ENCODE peak calls at places on chromosomes 4 and X, in four cellular contexts. G, M, S and K are unnamed samples.

GRCh38 chr4:87677731-87678130 is 27.7 kb downstream of the DMP1 start:
- DNase-seq in G (no peak), M (peak), S (no peak), K (no peak)

GRCh38 chrX:115344885-115345653 is 55.6 kb downstream of the LUZP4 start:
- DNase-seq in G (no peak), M (no peak), S (peak), K (peak)

GRCh38 chr4:183140911-183141320 is 41.9 kb downstream of the WWC2 start:
- DNase-seq in G (no peak), M (no peak), S (peak), K (no peak)

GRCh38 chr4:165115301-165115700 is 2.6 kb upstream of the TMEM192 start:
- DNase-seq in G (no peak), M (no peak), S (no peak), K (no peak)

GRCh38 chr4:78220283-78220682 is 163.2 kb downstream of the FRAS1 start:
- DNase-seq in G (no peak), M (no peak), S (no peak), K (no peak)

GRCh38 chr4:82782626-82783025 is 16.0 kb downstream of the SCD5 start:
- DNase-seq in G (no peak), M (no peak), S (no peak), K (no peak)

GRCh38 chrX:17464196-17464595 is 89.2 kb downstream of the NHS start:
- DNase-seq in G (no peak), M (no peak), S (peak), K (no peak)

GRCh38 chr4:140296871-140297570 is 76.4 kb upstream of the SCOC start:
- DNase-seq in G (peak), M (no peak), S (no peak), K (no peak)

GRCh38 chr4:8904041-8904501 is 32.4 kb upstream of the HMX1 start:
- DNase-seq in G (no peak), M (no peak), S (no peak), K (no peak)

GRCh38 chr4:95546866-95547707 is 1.7 kb downstream of the UNC5C start:
- DNase-seq in G (no peak), M (no peak), S (no peak), K (no peak)

GRCh38 chrX:116285506-116285905 is 115.0 kb downstream of the AGTR2 start:
- DNase-seq in G (no peak), M (no peak), S (no peak), K (no peak)

DNA sequence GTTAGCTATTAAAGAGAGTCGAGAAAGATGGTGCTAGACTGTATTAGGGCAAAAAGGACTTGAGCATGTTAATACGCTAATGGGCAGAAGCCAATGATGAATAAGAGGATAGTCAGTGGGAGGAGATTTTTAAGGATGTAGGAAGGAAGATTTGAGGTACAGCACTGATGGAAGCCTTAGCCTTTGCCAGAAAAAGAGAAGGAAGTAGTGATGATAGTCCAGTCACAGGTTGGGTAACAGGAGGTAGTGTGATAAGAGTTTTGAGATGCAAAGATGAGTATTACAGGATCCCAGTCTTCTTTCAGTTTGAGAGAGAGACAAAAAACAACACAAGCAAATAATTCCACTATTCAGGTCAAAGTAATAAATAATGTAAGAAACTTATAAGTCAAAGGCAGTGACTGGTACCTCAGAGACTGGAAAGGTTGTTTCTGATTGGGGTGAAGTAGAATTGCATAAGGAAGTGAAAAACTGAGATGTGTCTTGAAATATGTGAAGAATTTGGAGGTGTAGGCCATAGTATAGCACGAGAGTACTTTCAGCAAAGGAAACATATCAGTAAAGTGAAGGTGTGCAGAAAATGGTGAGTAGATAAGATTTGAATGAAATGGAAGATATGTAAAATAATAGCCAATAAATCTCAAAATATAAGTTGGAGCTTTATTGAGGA is 22.1 kb upstream of the NDNF start:
- DNase-seq in G (no peak), M (no peak), S (no peak), K (no peak)
- TF ChIP-seq ELK1 in G (no peak), M (no peak), S (no peak), K (no peak)

DNA sequence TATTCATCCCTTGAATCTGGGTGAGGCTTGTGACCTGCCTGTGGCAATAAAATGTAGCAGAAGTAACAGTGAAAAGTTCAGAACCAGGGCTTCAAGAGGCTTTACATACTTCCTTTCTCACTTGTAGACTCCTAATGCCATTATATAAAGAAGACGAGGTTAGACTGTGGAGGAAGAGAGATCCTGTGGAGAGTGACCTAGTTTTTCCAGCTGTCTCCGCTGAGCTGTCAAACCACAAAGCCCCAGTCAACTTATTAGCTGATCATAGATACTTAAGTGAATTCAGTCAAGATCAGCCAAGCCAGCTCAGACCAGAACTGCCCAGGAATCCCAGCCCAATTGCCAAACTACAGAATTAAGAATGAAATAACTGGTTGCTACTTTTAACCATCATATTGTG is 80.9 kb upstream of the KLF3 start:
- DNase-seq in G (no peak), M (no peak), S (no peak), K (no peak)
- TF ChIP-seq ELK1 in G (no peak), M (no peak), S (no peak), K (no peak)

GRCh38 chr4:100826067-100826466 is 308.2 kb upstream of the EMCN start:
- DNase-seq in G (no peak), M (peak), S (no peak), K (no peak)

GRCh38 chr4:100827756-100828155 is 309.9 kb upstream of the EMCN start:
- DNase-seq in G (no peak), M (no peak), S (no peak), K (no peak)

GRCh38 chr4:100828364-100828763 is 310.5 kb upstream of the EMCN start:
- DNase-seq in G (no peak), M (no peak), S (no peak), K (no peak)

GRCh38 chr4:100826808-100827548 is 309.2 kb upstream of the EMCN start:
- DNase-seq in G (no peak), M (no peak), S (no peak), K (no peak)

GRCh38 chr4:100828986-100829685 is 311.3 kb upstream of the EMCN start:
- DNase-seq in G (no peak), M (no peak), S (no peak), K (no peak)
- TF ChIP-seq ELK1 in G (no peak), M (no peak), S (no peak), K (no peak)

GRCh38 chr4:89427765-89428164 is 120.2 kb upstream of the GPRIN3 start:
- DNase-seq in G (no peak), M (no peak), S (no peak), K (peak)
- TF ChIP-seq ELK1 in G (no peak), M (no peak), S (no peak), K (no peak)

DNA sequence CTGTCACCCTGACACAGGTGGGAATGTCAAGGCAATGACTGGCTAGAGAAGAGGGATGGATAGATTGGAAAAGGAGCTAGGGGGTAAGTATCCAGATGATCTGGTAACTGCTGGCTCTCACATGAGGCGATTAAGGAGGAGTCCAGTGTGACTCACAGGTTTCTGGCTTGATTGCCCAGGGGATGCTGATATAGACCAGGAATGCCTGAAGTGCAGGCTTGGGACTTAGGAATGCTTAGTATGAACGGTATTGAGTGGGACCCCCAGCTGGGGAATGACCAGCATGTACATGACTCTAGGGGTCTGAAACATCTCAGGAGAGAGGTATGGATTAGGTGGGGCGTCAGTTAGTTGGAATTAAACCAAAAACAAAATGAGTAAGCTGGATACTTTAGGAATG is 65.8 kb upstream of the PRPS1 start:
- DNase-seq in G (no peak), M (no peak), S (peak), K (no peak)
- TF ChIP-seq ELK1 in G (no peak), M (no peak), S (no peak), K (no peak)

GRCh38 chrX:49309401-49309981 is 6.0 kb downstream of the GAGE10 start:
- DNase-seq in G (no peak), M (no peak), S (peak), K (no peak)
- TF ChIP-seq ELK1 in G (no peak), M (no peak), S (no peak), K (no peak)